ENCODE peak calls at places on chromosome 9, in eight cellular contexts. One of them, this sample, is unnamed.
A peak's percentile ranks its signal among the peaks of the same experiment; 100 is the strongest.

GRCh38 chr9:116564266-116564793 is 122.8 kb upstream of the TRIM32 start:
- DNase-seq in HCT116: no peak
- DNase-seq in ovary: no peak
- DNase-seq in uterus: no peak
- DNase-seq in A549: no peak
- DNase-seq in stomach: no peak
- DNase-seq in Peyer's patch: no peak
- DNase-seq in H54: no peak
- DNase-seq in this sample: no peak

GRCh38 chr9:36987891-36988290 is 46.2 kb downstream of the PAX5 start:
- DNase-seq in stomach: no peak
- DNase-seq in A549: no peak
- DNase-seq in H54: no peak
- DNase-seq in uterus: no peak
- DNase-seq in ovary: no peak
- DNase-seq in HCT116: no peak
- DNase-seq in Peyer's patch: no peak
- DNase-seq in this sample: no peak

GRCh38 chr9:86483496-86483895 is 129.3 kb upstream of the TUT7 start:
- DNase-seq in A549: no peak
- DNase-seq in H54: no peak
- DNase-seq in HCT116: no peak
- DNase-seq in uterus: no peak
- DNase-seq in stomach: no peak
- DNase-seq in Peyer's patch: no peak
- DNase-seq in ovary: no peak
- DNase-seq in this sample: no peak

GRCh38 chr9:110217656-110218099 is 9.7 kb upstream of the C9orf152 start:
- DNase-seq in stomach: no peak
- DNase-seq in uterus: peak; percentile 20
- DNase-seq in A549: no peak
- DNase-seq in Peyer's patch: no peak
- DNase-seq in ovary: no peak
- DNase-seq in H54: no peak
- DNase-seq in HCT116: peak; percentile 48
- DNase-seq in this sample: peak; percentile 14

GRCh38 chr9:135400496-135400895 is 79.1 kb upstream of the PPP1R26 start:
- DNase-seq in uterus: no peak
- DNase-seq in HCT116: no peak
- DNase-seq in Peyer's patch: no peak
- DNase-seq in A549: no peak
- DNase-seq in ovary: no peak
- DNase-seq in stomach: no peak
- DNase-seq in H54: no peak
- DNase-seq in this sample: no peak

GRCh38 chr9:86341007-86341491 is 13.2 kb downstream of the TUT7 start:
- DNase-seq in H54: no peak
- DNase-seq in Peyer's patch: no peak
- DNase-seq in uterus: no peak
- DNase-seq in A549: no peak
- DNase-seq in stomach: no peak
- DNase-seq in HCT116: no peak
- DNase-seq in ovary: no peak
- DNase-seq in this sample: no peak

GRCh38 chr9:111527347-111527746 is 2.4 kb downstream of the ZNF483 start:
- DNase-seq in A549: no peak
- DNase-seq in uterus: no peak
- DNase-seq in Peyer's patch: no peak
- DNase-seq in HCT116: no peak
- DNase-seq in ovary: no peak
- DNase-seq in H54: no peak
- DNase-seq in stomach: no peak
- DNase-seq in this sample: no peak

GRCh38 chr9:5485365-5486085 is 24.8 kb upstream of the PDCD1LG2 start:
- DNase-seq in A549: no peak
- DNase-seq in HCT116: no peak
- DNase-seq in ovary: no peak
- DNase-seq in uterus: no peak
- DNase-seq in stomach: no peak
- DNase-seq in H54: no peak
- DNase-seq in Peyer's patch: no peak
- DNase-seq in this sample: no peak

GRCh38 chr9:2596003-2596402 is 25.6 kb upstream of the VLDLR start:
- DNase-seq in HCT116: no peak
- DNase-seq in uterus: no peak
- DNase-seq in H54: no peak
- DNase-seq in ovary: no peak
- DNase-seq in Peyer's patch: no peak
- DNase-seq in stomach: no peak
- DNase-seq in A549: no peak
- DNase-seq in this sample: no peak

GRCh38 chr9:134136117-134136996 is 475 bp downstream of the WDR5 start:
- DNase-seq in stomach: no peak
- DNase-seq in H54: peak; percentile 36
- DNase-seq in uterus: peak; percentile 26
- DNase-seq in HCT116: no peak
- DNase-seq in Peyer's patch: no peak
- DNase-seq in ovary: no peak
- DNase-seq in A549: peak; percentile 18
- DNase-seq in this sample: no peak

GRCh38 chr9:104068546-104068945 is 25.6 kb upstream of the SMC2 start:
- DNase-seq in A549: no peak
- DNase-seq in HCT116: no peak
- DNase-seq in Peyer's patch: no peak
- DNase-seq in H54: no peak
- DNase-seq in ovary: no peak
- DNase-seq in stomach: no peak
- DNase-seq in uterus: no peak
- DNase-seq in this sample: no peak

GRCh38 chr9:89699646-89700045 is 94.8 kb downstream of the GADD45G start:
- DNase-seq in ovary: no peak
- DNase-seq in Peyer's patch: no peak
- DNase-seq in H54: no peak
- DNase-seq in A549: no peak
- DNase-seq in uterus: peak; percentile 3
- DNase-seq in stomach: no peak
- DNase-seq in HCT116: no peak
- DNase-seq in this sample: no peak

GRCh38 chr9:127942152-127943010 is 4.7 kb upstream of the DPM2 start:
- DNase-seq in ovary: peak; percentile 77
- DNase-seq in Peyer's patch: peak; percentile 48
- DNase-seq in stomach: peak; percentile 73
- DNase-seq in A549: peak; percentile 63
- DNase-seq in uterus: peak; percentile 79
- DNase-seq in HCT116: no peak
- DNase-seq in H54: peak; percentile 77
- DNase-seq in this sample: peak; percentile 53

GRCh38 chr9:90942555-90942954 is 140.9 kb downstream of the SYK start:
- DNase-seq in Peyer's patch: no peak
- DNase-seq in stomach: no peak
- DNase-seq in uterus: no peak
- DNase-seq in A549: no peak
- DNase-seq in HCT116: no peak
- DNase-seq in ovary: no peak
- DNase-seq in H54: no peak
- DNase-seq in this sample: peak; percentile 77

GRCh38 chr9:36858805-36859375 is 175.2 kb downstream of the PAX5 start:
- DNase-seq in HCT116: no peak
- DNase-seq in stomach: no peak
- DNase-seq in H54: no peak
- DNase-seq in Peyer's patch: no peak
- DNase-seq in uterus: no peak
- DNase-seq in A549: no peak
- DNase-seq in ovary: no peak
- DNase-seq in this sample: peak; percentile 72

GRCh38 chr9:116860509-116861120 is 173.5 kb downstream of the TRIM32 start:
- DNase-seq in stomach: peak; percentile 70
- DNase-seq in Peyer's patch: peak; percentile 17
- DNase-seq in ovary: peak; percentile 19
- DNase-seq in H54: peak; percentile 89
- DNase-seq in HCT116: peak; percentile 51
- DNase-seq in uterus: peak; percentile 32
- DNase-seq in A549: peak; percentile 76
- DNase-seq in this sample: peak; percentile 46

GRCh38 chr9:136383436-136383835 is 10.0 kb upstream of the CARD9 start:
- DNase-seq in stomach: no peak
- DNase-seq in Peyer's patch: no peak
- DNase-seq in ovary: no peak
- DNase-seq in uterus: no peak
- DNase-seq in A549: no peak
- DNase-seq in H54: no peak
- DNase-seq in HCT116: no peak
- DNase-seq in this sample: no peak

GRCh38 chr9:70679845-70680244 is 265.4 kb upstream of the KLF9 start:
- DNase-seq in A549: no peak
- DNase-seq in HCT116: no peak
- DNase-seq in H54: no peak
- DNase-seq in stomach: no peak
- DNase-seq in uterus: no peak
- DNase-seq in ovary: no peak
- DNase-seq in Peyer's patch: no peak
- DNase-seq in this sample: no peak

GRCh38 chr9:134031071-134031470 is 5.8 kb downstream of the BRD3OS start:
- DNase-seq in A549: no peak
- DNase-seq in Peyer's patch: no peak
- DNase-seq in stomach: no peak
- DNase-seq in HCT116: no peak
- DNase-seq in uterus: no peak
- DNase-seq in ovary: peak; percentile 14
- DNase-seq in H54: no peak
- DNase-seq in this sample: no peak

GRCh38 chr9:95742821-95743220 is 132.7 kb upstream of the ERCC6L2 start:
- DNase-seq in A549: no peak
- DNase-seq in uterus: no peak
- DNase-seq in ovary: no peak
- DNase-seq in H54: no peak
- DNase-seq in Peyer's patch: no peak
- DNase-seq in HCT116: no peak
- DNase-seq in stomach: no peak
- DNase-seq in this sample: no peak

GRCh38 chr9:27673626-27674025 is 100.3 kb upstream of the C9orf72 start:
- DNase-seq in stomach: no peak
- DNase-seq in A549: no peak
- DNase-seq in HCT116: no peak
- DNase-seq in ovary: no peak
- DNase-seq in uterus: no peak
- DNase-seq in Peyer's patch: no peak
- DNase-seq in H54: no peak
- DNase-seq in this sample: no peak

DNA sequence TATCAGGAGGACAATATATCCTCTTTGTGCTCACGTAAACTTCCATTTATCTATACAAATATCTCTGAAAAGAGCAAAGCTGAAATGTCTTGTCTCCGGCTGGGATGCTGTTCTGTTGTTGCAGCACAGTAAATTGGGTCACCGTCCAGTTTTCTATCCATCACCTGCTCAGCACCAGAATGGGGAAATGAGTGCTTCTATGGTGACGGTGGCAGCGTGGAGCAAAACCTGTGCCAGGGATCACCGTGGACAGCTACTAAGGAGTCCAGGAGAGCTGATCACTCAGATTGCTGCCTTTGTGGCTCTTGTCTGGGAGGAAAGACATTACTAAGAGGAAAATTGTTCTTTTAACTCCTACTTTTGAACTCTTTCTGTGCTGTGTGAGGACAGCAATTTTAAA is 531.6 kb downstream of the PSAT1 start:
- DNase-seq in Peyer's patch: no peak
- DNase-seq in ovary: no peak
- DNase-seq in uterus: no peak
- DNase-seq in HCT116: no peak
- DNase-seq in A549: no peak
- DNase-seq in stomach: no peak
- DNase-seq in H54: no peak
- DNase-seq in this sample: no peak
- TF ChIP-seq POLR2A in Peyer's patch: no peak
- TF ChIP-seq POLR2A in ovary: no peak
- TF ChIP-seq POLR2A in uterus: no peak
- TF ChIP-seq POLR2A in HCT116: no peak
- TF ChIP-seq POLR2A in A549: no peak
- TF ChIP-seq POLR2A in stomach: no peak
- TF ChIP-seq POLR2A in H54: no peak
- TF ChIP-seq POLR2A in this sample: no peak

DNA sequence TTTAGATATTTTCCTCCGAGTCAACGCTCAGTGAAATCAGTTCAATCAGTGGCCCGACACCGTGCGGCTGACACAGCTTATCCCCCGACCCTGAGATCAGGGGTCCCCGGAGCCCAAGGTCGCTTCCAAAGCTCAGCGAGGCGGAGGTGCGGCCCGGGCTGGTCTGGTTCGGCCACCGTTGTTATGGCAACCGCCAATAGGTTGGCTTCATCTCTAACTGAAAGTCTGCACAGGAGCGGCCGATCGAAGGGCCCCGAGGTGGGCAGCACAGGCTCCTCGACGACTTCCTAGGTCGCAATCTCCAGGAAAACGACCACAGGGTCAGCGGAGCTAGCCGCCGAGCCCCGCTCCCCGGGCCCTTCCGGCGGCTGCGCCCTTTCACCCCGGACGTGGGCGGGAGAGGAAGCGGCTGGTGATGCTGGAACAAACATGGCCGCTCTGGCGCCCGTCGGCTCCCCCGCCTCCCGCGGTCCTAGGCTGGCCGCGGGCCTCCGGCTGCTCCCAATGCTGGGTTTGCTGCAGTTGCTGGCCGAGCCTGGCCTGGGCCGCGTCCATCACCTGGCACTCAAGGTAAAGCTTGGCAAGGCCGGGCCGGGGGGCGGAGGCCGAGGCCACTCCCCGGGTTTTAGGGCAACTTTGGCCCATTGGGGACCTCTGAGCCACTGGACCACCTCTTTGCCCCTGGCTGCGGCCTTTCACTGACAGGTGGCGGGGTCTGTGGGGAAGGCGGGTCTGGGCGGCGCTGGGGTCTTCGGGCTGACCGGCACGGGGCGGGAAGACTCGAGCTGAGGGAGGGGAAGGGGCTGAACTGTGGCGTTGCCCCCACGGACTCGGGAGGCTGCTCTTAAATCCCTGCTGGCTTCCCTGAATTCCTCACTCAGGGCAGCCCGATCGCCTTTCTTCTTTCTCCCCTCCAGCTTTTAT is at the start of gene GPR107:
- DNase-seq in Peyer's patch: peak; percentile 73
- DNase-seq in stomach: peak; percentile 75
- DNase-seq in ovary: peak; percentile 88
- DNase-seq in A549: peak; percentile 92
- DNase-seq in uterus: peak; percentile 72
- DNase-seq in HCT116: peak; percentile 27
- DNase-seq in H54: peak; percentile 65
- DNase-seq in this sample: peak; percentile 61
- TF ChIP-seq POLR2A in Peyer's patch: peak; percentile 72
- TF ChIP-seq POLR2A in stomach: no peak
- TF ChIP-seq POLR2A in ovary: peak; percentile 55
- TF ChIP-seq POLR2A in A549: peak; percentile 83
- TF ChIP-seq POLR2A in uterus: peak; percentile 69
- TF ChIP-seq POLR2A in HCT116: peak; percentile 58
- TF ChIP-seq POLR2A in H54: peak; percentile 60
- TF ChIP-seq POLR2A in this sample: peak; percentile 69

GRCh38 chr9:35618325-35618727 is at the start of gene CD72:
- DNase-seq in A549: no peak
- DNase-seq in stomach: no peak
- DNase-seq in HCT116: no peak
- DNase-seq in Peyer's patch: peak; percentile 66
- DNase-seq in H54: no peak
- DNase-seq in uterus: no peak
- DNase-seq in ovary: no peak
- DNase-seq in this sample: no peak
- TF ChIP-seq POLR2A in A549: no peak
- TF ChIP-seq POLR2A in stomach: no peak
- TF ChIP-seq POLR2A in HCT116: no peak
- TF ChIP-seq POLR2A in Peyer's patch: no peak
- TF ChIP-seq POLR2A in H54: no peak
- TF ChIP-seq POLR2A in uterus: no peak
- TF ChIP-seq POLR2A in ovary: no peak
- TF ChIP-seq POLR2A in this sample: no peak

GRCh38 chr9:82254646-82255367 is 266.2 kb downstream of the SPATA31D1 start:
- DNase-seq in stomach: no peak
- DNase-seq in Peyer's patch: no peak
- DNase-seq in H54: no peak
- DNase-seq in uterus: no peak
- DNase-seq in A549: no peak
- DNase-seq in ovary: no peak
- DNase-seq in HCT116: no peak
- DNase-seq in this sample: no peak
- TF ChIP-seq POLR2A in stomach: no peak
- TF ChIP-seq POLR2A in Peyer's patch: no peak
- TF ChIP-seq POLR2A in H54: no peak
- TF ChIP-seq POLR2A in uterus: no peak
- TF ChIP-seq POLR2A in A549: no peak
- TF ChIP-seq POLR2A in ovary: no peak
- TF ChIP-seq POLR2A in HCT116: no peak
- TF ChIP-seq POLR2A in this sample: no peak

This sample was measured in prostate gland.